ENCODE peak calls at places on chromosome 5, in four cellular contexts. T is WTC11; Z is naive thymus-derived CD4-positive, alpha-beta T cell; R is endothelial cell. X is an unnamed sample.

GRCh38 chr5:75672616-75673015 is 44.6 kb downstream of the POC5 start:
- DNase-seq in T (no peak), Z (no peak), R (no peak), X (no peak)

GRCh38 chr5:124873189-124873588 is 126.8 kb upstream of the ZNF608 start:
- DNase-seq in T (no peak), Z (no peak), R (no peak), X (no peak)

GRCh38 chr5:73273379-73274050 is 100.5 kb downstream of the TMEM174 start:
- DNase-seq in T (no peak), Z (no peak), R (no peak), X (no peak)

GRCh38 chr5:74130141-74130897 is 504.3 kb downstream of the ARHGEF28 start:
- DNase-seq in T (no peak), Z (no peak), R (no peak), X (no peak)

GRCh38 chr5:25544652-25545249 is 900.0 kb upstream of the CDH10 start:
- DNase-seq in T (peak), Z (no peak), R (peak), X (no peak)

GRCh38 chr5:81638471-81638870 is 112.4 kb downstream of the SSBP2 start:
- DNase-seq in T (no peak), Z (no peak), R (no peak), X (no peak)

GRCh38 chr5:63111891-63112290 is 533.3 kb downstream of the LRRC70 start:
- DNase-seq in T (no peak), Z (no peak), R (no peak), X (no peak)

GRCh38 chr5:56327810-56328209 is 94.7 kb upstream of the ANKRD55 start:
- DNase-seq in T (no peak), Z (no peak), R (no peak), X (peak)

GRCh38 chr5:180568914-180569313 is 22.4 kb downstream of the SCGB3A1 start:
- DNase-seq in T (no peak), Z (no peak), R (no peak), X (no peak)

GRCh38 chr5:102277059-102277621 is 18.9 kb downstream of the SLCO4C1 start:
- DNase-seq in T (no peak), Z (no peak), R (no peak), X (no peak)

GRCh38 chr5:110815916-110816605 is 77.3 kb downstream of the SLC25A46 start:
- DNase-seq in T (no peak), Z (no peak), R (no peak), X (no peak)

GRCh38 chr5:139738777-139739611 is 56.6 kb upstream of the PSD2 start:
- DNase-seq in T (no peak), Z (no peak), R (no peak), X (no peak)

GRCh38 chr5:142770650-142771609 is 753 bp downstream of the ARHGAP26 start:
- DNase-seq in T (peak), Z (peak), R (peak), X (peak)

X was measured in effector memory CD8-positive, alpha-beta T cell.